ENCODE peak calls at places on chromosome 22, in five cellular contexts. One of them, this sample, is unnamed.

GRCh38 chr22:26629988-26630761 is 8.4 kb downstream of the CRYBA4 start:
- DNase-seq in IMR-90: no peak
- DNase-seq in lower lobe of right lung: no peak
- DNase-seq in spleen: no peak
- DNase-seq in ovary: peak
- DNase-seq in this sample: no peak

GRCh38 chr22:22943521-22944267 is 56.1 kb downstream of the IGLL5 start:
- DNase-seq in IMR-90: no peak
- DNase-seq in ovary: no peak
- DNase-seq in spleen: no peak
- DNase-seq in lower lobe of right lung: no peak
- DNase-seq in this sample: no peak

GRCh38 chr22:26377170-26377825 is 51.8 kb upstream of the ASPHD2 start:
- DNase-seq in spleen: no peak
- DNase-seq in ovary: no peak
- DNase-seq in IMR-90: no peak
- DNase-seq in lower lobe of right lung: no peak
- DNase-seq in this sample: no peak

GRCh38 chr22:30802202-30803166 is 107.8 kb downstream of the OSBP2 start:
- DNase-seq in spleen: peak
- DNase-seq in ovary: peak
- DNase-seq in IMR-90: peak
- DNase-seq in lower lobe of right lung: peak
- DNase-seq in this sample: peak

GRCh38 chr22:30176431-30176830 is 70.1 kb downstream of the LIF start:
- DNase-seq in IMR-90: no peak
- DNase-seq in ovary: no peak
- DNase-seq in spleen: no peak
- DNase-seq in lower lobe of right lung: no peak
- DNase-seq in this sample: no peak

GRCh38 chr22:20803696-20804324 is 29.9 kb downstream of the SERPIND1 start:
- DNase-seq in IMR-90: peak
- DNase-seq in ovary: peak
- DNase-seq in lower lobe of right lung: no peak
- DNase-seq in spleen: peak
- DNase-seq in this sample: no peak

GRCh38 chr22:32861330-32861729 is 59.8 kb downstream of the TIMP3 start:
- DNase-seq in lower lobe of right lung: no peak
- DNase-seq in spleen: no peak
- DNase-seq in ovary: no peak
- DNase-seq in IMR-90: no peak
- DNase-seq in this sample: no peak

GRCh38 chr22:36828815-36829214 is 12.0 kb upstream of the PVALB start:
- DNase-seq in spleen: no peak
- DNase-seq in IMR-90: no peak
- DNase-seq in lower lobe of right lung: no peak
- DNase-seq in ovary: no peak
- DNase-seq in this sample: no peak

GRCh38 chr22:19404676-19405075 is 26.9 kb downstream of the HIRA start:
- DNase-seq in ovary: no peak
- DNase-seq in lower lobe of right lung: no peak
- DNase-seq in IMR-90: no peak
- DNase-seq in spleen: no peak
- DNase-seq in this sample: no peak

GRCh38 chr22:47030143-47030641 is 267.7 kb downstream of the TBC1D22A start:
- DNase-seq in lower lobe of right lung: no peak
- DNase-seq in ovary: no peak
- DNase-seq in spleen: no peak
- DNase-seq in IMR-90: peak
- DNase-seq in this sample: no peak

GRCh38 chr22:33848251-33848650 is 72.0 kb downstream of the LARGE1 start:
- DNase-seq in spleen: no peak
- DNase-seq in lower lobe of right lung: no peak
- DNase-seq in IMR-90: peak
- DNase-seq in ovary: no peak
- DNase-seq in this sample: no peak

GRCh38 chr22:46006379-46007002 is 29.5 kb upstream of the WNT7B start:
- DNase-seq in IMR-90: peak
- DNase-seq in ovary: peak
- DNase-seq in lower lobe of right lung: peak
- DNase-seq in spleen: peak
- DNase-seq in this sample: peak

GRCh38 chr22:42946551-42947198 is 68.3 kb downstream of the PACSIN2 start:
- DNase-seq in spleen: no peak
- DNase-seq in lower lobe of right lung: no peak
- DNase-seq in IMR-90: no peak
- DNase-seq in ovary: no peak
- DNase-seq in this sample: no peak

GRCh38 chr22:31160328-31160978 is 471 bp downstream of the RNF185 start:
- DNase-seq in IMR-90: peak
- DNase-seq in lower lobe of right lung: no peak
- DNase-seq in spleen: peak
- DNase-seq in ovary: no peak
- DNase-seq in this sample: no peak

GRCh38 chr22:40610329-40610850 is 26.1 kb downstream of the MRTFA start:
- DNase-seq in spleen: no peak
- DNase-seq in ovary: no peak
- DNase-seq in IMR-90: no peak
- DNase-seq in lower lobe of right lung: no peak
- DNase-seq in this sample: no peak

DNA sequence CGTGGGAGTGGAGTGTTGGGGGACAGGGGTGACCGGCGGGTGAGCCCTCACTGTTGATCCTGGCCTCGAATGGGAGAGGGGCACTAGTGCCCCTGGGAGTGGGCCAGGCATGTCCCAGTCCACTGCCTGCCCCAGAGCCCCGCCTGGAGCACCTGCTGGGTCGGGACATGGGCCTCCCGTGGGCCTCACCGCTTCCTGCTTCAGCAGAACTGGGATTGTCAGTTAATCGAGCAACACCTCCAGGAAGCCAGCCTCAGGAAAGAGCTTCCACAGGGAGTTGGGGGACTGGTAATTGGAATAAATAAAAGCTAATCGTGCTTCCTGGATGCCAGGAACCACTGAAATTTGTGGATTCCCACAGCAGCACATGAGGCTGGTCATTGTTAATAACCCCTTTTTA is 43.8 kb downstream of the PARVB start:
- DNase-seq in ovary: no peak
- DNase-seq in lower lobe of right lung: no peak
- DNase-seq in spleen: no peak
- DNase-seq in IMR-90: no peak
- DNase-seq in this sample: no peak
- H3K4me3 ChIP-seq in ovary: no peak
- H3K4me3 ChIP-seq in lower lobe of right lung: no peak
- H3K4me3 ChIP-seq in spleen: no peak
- H3K4me3 ChIP-seq in IMR-90: no peak
- H3K4me3 ChIP-seq in this sample: no peak

DNA sequence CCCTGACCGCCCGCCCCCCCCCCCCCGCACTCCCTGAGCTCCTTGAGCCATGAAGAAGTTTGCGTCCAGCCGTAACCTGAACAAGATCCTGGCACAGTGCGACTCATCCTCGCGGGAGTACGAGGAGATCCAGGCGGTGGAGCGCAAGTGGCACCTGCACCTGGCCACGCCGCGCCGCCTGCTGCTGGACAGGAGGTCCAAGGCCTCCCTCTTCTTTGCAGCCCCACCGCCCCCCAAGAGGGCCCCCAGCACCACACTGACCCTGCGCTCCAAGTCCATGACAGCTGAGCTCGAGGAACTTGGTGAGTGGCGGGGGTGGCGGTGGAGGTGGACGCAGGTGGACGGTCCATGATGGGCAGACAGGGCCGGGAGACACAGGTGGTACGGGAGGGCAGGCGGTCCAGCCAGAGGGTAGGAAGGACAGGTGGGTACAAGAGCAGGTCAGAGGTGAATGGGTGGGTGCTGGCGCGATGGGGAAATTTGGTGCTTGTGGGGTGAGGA is 32.1 kb upstream of the ACR start:
- DNase-seq in IMR-90: no peak
- DNase-seq in lower lobe of right lung: peak
- DNase-seq in ovary: no peak
- DNase-seq in spleen: peak
- DNase-seq in this sample: peak
- H3K4me3 ChIP-seq in IMR-90: no peak
- H3K4me3 ChIP-seq in lower lobe of right lung: no peak
- H3K4me3 ChIP-seq in ovary: no peak
- H3K4me3 ChIP-seq in spleen: no peak
- H3K4me3 ChIP-seq in this sample: no peak

GRCh38 chr22:49927483-49928184 is 9.2 kb downstream of the CRELD2 start:
- DNase-seq in IMR-90: no peak
- DNase-seq in ovary: no peak
- DNase-seq in lower lobe of right lung: no peak
- DNase-seq in spleen: no peak
- DNase-seq in this sample: no peak

GRCh38 chr22:49923445-49923844 is 5.0 kb downstream of the CRELD2 start:
- DNase-seq in IMR-90: peak
- DNase-seq in ovary: no peak
- DNase-seq in lower lobe of right lung: no peak
- DNase-seq in spleen: no peak
- DNase-seq in this sample: no peak

GRCh38 chr22:49924113-49924833 is 5.8 kb downstream of the CRELD2 start:
- DNase-seq in lower lobe of right lung: no peak
- DNase-seq in IMR-90: no peak
- DNase-seq in spleen: no peak
- DNase-seq in ovary: no peak
- DNase-seq in this sample: peak

GRCh38 chr22:49926916-49927315 is 8.5 kb downstream of the CRELD2 start:
- DNase-seq in ovary: no peak
- DNase-seq in lower lobe of right lung: no peak
- DNase-seq in spleen: no peak
- DNase-seq in IMR-90: no peak
- DNase-seq in this sample: no peak

DNA sequence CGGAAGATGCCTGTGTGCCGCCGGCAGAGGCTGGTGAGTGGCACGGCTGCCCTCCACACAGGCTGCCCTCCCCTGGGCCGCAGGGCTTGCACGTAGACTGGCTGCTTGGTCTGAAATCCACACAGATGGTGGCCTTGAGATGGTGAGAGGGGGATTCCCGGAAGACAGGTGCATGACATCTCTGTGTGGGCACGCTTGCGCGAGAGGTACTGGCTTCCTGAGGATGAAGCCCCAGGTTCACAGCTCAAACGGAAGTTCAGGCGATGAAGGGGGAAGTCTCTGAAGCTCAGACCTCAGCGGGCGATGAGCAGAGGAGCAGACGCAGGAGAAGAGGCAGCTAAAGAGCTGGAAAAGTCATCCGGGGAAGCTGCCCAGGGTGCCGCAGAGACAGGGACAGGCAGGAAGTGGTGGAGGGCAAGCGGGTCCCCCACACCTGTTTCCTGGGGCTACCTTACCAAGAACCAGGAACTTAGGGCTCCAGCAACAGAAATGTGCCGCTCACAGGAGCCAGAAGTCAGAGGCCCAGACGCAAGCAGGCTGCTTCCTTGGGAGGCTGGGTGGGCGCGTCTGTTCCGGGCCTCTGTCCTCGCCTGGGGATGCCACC is 7.2 kb downstream of the CRELD2 start:
- DNase-seq in ovary: no peak
- DNase-seq in IMR-90: no peak
- DNase-seq in spleen: peak
- DNase-seq in lower lobe of right lung: no peak
- DNase-seq in this sample: no peak
- H3K4me3 ChIP-seq in ovary: no peak
- H3K4me3 ChIP-seq in IMR-90: no peak
- H3K4me3 ChIP-seq in spleen: no peak
- H3K4me3 ChIP-seq in lower lobe of right lung: no peak
- H3K4me3 ChIP-seq in this sample: no peak

DNA sequence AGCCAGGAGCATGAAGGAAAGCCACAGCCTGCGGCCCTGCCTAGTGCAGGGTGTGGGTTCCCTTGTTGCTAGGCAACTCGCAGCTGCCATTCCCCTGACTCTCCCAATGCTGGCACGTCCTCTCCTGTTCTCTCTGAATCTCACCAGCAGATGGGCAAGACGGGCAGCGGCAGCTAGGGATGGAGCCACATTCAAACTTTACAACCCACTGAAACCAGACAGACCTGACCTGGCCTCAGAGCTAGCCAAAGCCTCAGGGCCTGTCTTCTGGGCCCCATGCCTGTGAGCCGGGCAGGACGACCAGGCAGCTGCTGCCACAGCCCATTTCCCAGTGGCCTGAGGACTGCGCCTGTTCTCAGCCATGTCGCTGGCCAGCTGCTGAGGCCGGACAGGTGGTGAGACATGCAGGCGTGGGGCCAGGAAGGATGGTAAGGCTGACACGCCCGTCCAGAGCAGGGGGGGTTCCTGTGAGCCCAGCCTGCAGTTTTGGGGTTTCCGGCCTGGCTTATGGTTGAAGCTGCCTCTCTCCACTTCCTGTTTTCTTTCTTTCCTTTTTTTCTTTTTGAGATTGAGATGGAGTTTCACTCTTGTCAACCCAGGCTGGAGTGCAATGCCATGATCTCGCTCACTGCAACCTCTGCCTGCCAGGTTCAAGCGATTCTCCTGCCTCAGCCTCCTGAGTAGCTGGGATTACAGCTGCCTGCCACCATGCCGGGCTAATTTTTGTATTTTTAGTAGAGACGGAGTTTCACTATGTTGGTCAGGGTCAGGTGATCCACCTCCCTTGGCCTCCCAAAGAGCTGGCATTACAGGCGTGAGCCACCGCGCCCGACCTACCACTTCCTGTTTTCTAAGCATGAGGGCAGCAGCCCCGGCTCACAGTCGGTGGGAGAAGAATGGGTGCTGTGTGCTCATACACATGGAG is 4.1 kb downstream of the SUN2 start:
- DNase-seq in spleen: peak
- DNase-seq in ovary: no peak
- DNase-seq in IMR-90: no peak
- DNase-seq in lower lobe of right lung: peak
- DNase-seq in this sample: no peak
- H3K4me3 ChIP-seq in spleen: peak
- H3K4me3 ChIP-seq in ovary: no peak
- H3K4me3 ChIP-seq in IMR-90: no peak
- H3K4me3 ChIP-seq in lower lobe of right lung: peak
- H3K4me3 ChIP-seq in this sample: no peak

GRCh38 chr22:35380537-35381423 is at the start of gene HMOX1:
- DNase-seq in spleen: peak
- DNase-seq in IMR-90: peak
- DNase-seq in ovary: peak
- DNase-seq in lower lobe of right lung: peak
- DNase-seq in this sample: peak

GRCh38 chr22:35384567-35384966 is 3.7 kb downstream of the HMOX1 start:
- DNase-seq in ovary: no peak
- DNase-seq in IMR-90: no peak
- DNase-seq in lower lobe of right lung: no peak
- DNase-seq in spleen: no peak
- DNase-seq in this sample: no peak

GRCh38 chr22:35384973-35385588 is 4.2 kb downstream of the HMOX1 start:
- DNase-seq in spleen: no peak
- DNase-seq in ovary: no peak
- DNase-seq in IMR-90: no peak
- DNase-seq in lower lobe of right lung: no peak
- DNase-seq in this sample: no peak

GRCh38 chr22:35381424-35381772 is 502 bp downstream of the HMOX1 start:
- DNase-seq in spleen: no peak
- DNase-seq in lower lobe of right lung: no peak
- DNase-seq in ovary: no peak
- DNase-seq in IMR-90: no peak
- DNase-seq in this sample: no peak

DNA sequence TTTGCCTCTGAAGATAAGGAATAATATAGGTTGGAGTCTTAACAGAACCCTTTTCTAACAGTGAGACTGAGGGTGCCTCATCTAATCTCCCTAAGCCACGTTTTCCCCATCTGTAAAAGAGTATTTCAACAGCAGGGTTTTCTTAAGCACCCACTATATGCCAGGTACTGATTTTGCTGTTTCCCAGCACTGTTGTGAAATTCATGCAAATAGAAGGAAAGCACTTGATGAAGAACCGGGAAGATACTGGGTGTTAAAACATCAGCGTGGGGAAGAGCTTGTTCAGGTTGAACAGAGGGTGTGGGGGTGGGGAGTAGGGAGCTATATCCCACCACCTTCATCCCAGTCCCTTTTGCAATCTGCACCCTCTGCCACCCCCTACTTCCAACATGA is 2.8 kb downstream of the HMOX1 start:
- DNase-seq in lower lobe of right lung: no peak
- DNase-seq in ovary: no peak
- DNase-seq in spleen: no peak
- DNase-seq in IMR-90: no peak
- DNase-seq in this sample: no peak
- H3K4me3 ChIP-seq in lower lobe of right lung: peak
- H3K4me3 ChIP-seq in ovary: no peak
- H3K4me3 ChIP-seq in spleen: peak
- H3K4me3 ChIP-seq in IMR-90: no peak
- H3K4me3 ChIP-seq in this sample: no peak

This sample was measured in RWPE2.